ENCODE peak calls at places on chromosomes 12 and 14, in six cellular contexts. One of them, this sample, is unnamed.

GRCh38 chr14:51540364-51540763 is 111.3 kb upstream of the FRMD6 start:
- DNase-seq in AG04450: no peak
- DNase-seq in testis: no peak
- DNase-seq in CD8-positive, alpha-beta T cell: no peak
- DNase-seq in upper lobe of right lung: no peak
- DNase-seq in hepatic stellate cell: no peak
- DNase-seq in this sample: no peak

GRCh38 chr14:75426332-75427125 is 1.3 kb upstream of the JDP2 start:
- DNase-seq in AG04450: no peak
- DNase-seq in CD8-positive, alpha-beta T cell: no peak
- DNase-seq in upper lobe of right lung: no peak
- DNase-seq in hepatic stellate cell: no peak
- DNase-seq in testis: no peak
- DNase-seq in this sample: no peak

GRCh38 chr14:24094839-24095195 is 706 bp downstream of the PCK2 start:
- DNase-seq in upper lobe of right lung: peak
- DNase-seq in hepatic stellate cell: no peak
- DNase-seq in CD8-positive, alpha-beta T cell: no peak
- DNase-seq in AG04450: no peak
- DNase-seq in testis: peak
- DNase-seq in this sample: no peak

GRCh38 chr12:51538149-51538548 is 52.9 kb upstream of the SCN8A start:
- DNase-seq in testis: no peak
- DNase-seq in hepatic stellate cell: no peak
- DNase-seq in CD8-positive, alpha-beta T cell: no peak
- DNase-seq in AG04450: no peak
- DNase-seq in upper lobe of right lung: no peak
- DNase-seq in this sample: no peak

GRCh38 chr14:80906336-80906735 is 35.2 kb downstream of the CEP128 start:
- DNase-seq in testis: no peak
- DNase-seq in upper lobe of right lung: no peak
- DNase-seq in hepatic stellate cell: no peak
- DNase-seq in CD8-positive, alpha-beta T cell: no peak
- DNase-seq in AG04450: no peak
- DNase-seq in this sample: no peak

GRCh38 chr12:127731657-127732056 is 535.3 kb upstream of the TMEM132C start:
- DNase-seq in hepatic stellate cell: no peak
- DNase-seq in testis: no peak
- DNase-seq in CD8-positive, alpha-beta T cell: no peak
- DNase-seq in upper lobe of right lung: no peak
- DNase-seq in AG04450: no peak
- DNase-seq in this sample: no peak

GRCh38 chr14:105844810-105845724 is 318.7 kb downstream of the TMEM121 start:
- DNase-seq in hepatic stellate cell: no peak
- DNase-seq in upper lobe of right lung: peak
- DNase-seq in testis: no peak
- DNase-seq in AG04450: no peak
- DNase-seq in CD8-positive, alpha-beta T cell: peak
- DNase-seq in this sample: no peak

GRCh38 chr12:9910716-9911421 is 21.3 kb downstream of the CLEC2A start:
- DNase-seq in AG04450: no peak
- DNase-seq in hepatic stellate cell: no peak
- DNase-seq in testis: no peak
- DNase-seq in upper lobe of right lung: no peak
- DNase-seq in CD8-positive, alpha-beta T cell: no peak
- DNase-seq in this sample: peak

GRCh38 chr12:127272864-127273263 is 994.1 kb upstream of the TMEM132C start:
- DNase-seq in hepatic stellate cell: peak
- DNase-seq in upper lobe of right lung: no peak
- DNase-seq in testis: no peak
- DNase-seq in AG04450: peak
- DNase-seq in CD8-positive, alpha-beta T cell: no peak
- DNase-seq in this sample: peak

GRCh38 chr12:24615967-24616411 is 332.9 kb downstream of the BCAT1 start:
- DNase-seq in hepatic stellate cell: no peak
- DNase-seq in testis: no peak
- DNase-seq in AG04450: peak
- DNase-seq in upper lobe of right lung: no peak
- DNase-seq in CD8-positive, alpha-beta T cell: no peak
- DNase-seq in this sample: no peak

GRCh38 chr14:104297313-104297704 is 158.9 kb downstream of the KIF26A start:
- DNase-seq in hepatic stellate cell: no peak
- DNase-seq in upper lobe of right lung: peak
- DNase-seq in AG04450: no peak
- DNase-seq in testis: no peak
- DNase-seq in CD8-positive, alpha-beta T cell: no peak
- DNase-seq in this sample: no peak

GRCh38 chr14:68598621-68599447 is 194.0 kb downstream of the ZFP36L1 start:
- DNase-seq in upper lobe of right lung: peak
- DNase-seq in AG04450: peak
- DNase-seq in CD8-positive, alpha-beta T cell: no peak
- DNase-seq in hepatic stellate cell: peak
- DNase-seq in testis: peak
- DNase-seq in this sample: no peak

GRCh38 chr12:3253682-3254275 is 176.6 kb downstream of the TSPAN9 start:
- DNase-seq in CD8-positive, alpha-beta T cell: no peak
- DNase-seq in hepatic stellate cell: no peak
- DNase-seq in upper lobe of right lung: no peak
- DNase-seq in testis: no peak
- DNase-seq in AG04450: no peak
- DNase-seq in this sample: no peak

GRCh38 chr12:65184858-65185229 is 15.5 kb downstream of the LEMD3 start:
- DNase-seq in hepatic stellate cell: no peak
- DNase-seq in AG04450: no peak
- DNase-seq in upper lobe of right lung: no peak
- DNase-seq in CD8-positive, alpha-beta T cell: no peak
- DNase-seq in testis: no peak
- DNase-seq in this sample: no peak

GRCh38 chr12:57340104-57340503 is 89.1 kb upstream of the STAC3 start:
- DNase-seq in hepatic stellate cell: peak
- DNase-seq in upper lobe of right lung: no peak
- DNase-seq in CD8-positive, alpha-beta T cell: no peak
- DNase-seq in testis: peak
- DNase-seq in AG04450: peak
- DNase-seq in this sample: no peak

GRCh38 chr12:18261273-18261672 is at the start of gene PIK3C2G:
- DNase-seq in CD8-positive, alpha-beta T cell: no peak
- DNase-seq in testis: no peak
- DNase-seq in hepatic stellate cell: no peak
- DNase-seq in upper lobe of right lung: no peak
- DNase-seq in AG04450: no peak
- DNase-seq in this sample: no peak

GRCh38 chr12:93176166-93176565 is 201.6 kb upstream of the NUDT4 start:
- DNase-seq in hepatic stellate cell: peak
- DNase-seq in testis: no peak
- DNase-seq in upper lobe of right lung: no peak
- DNase-seq in AG04450: no peak
- DNase-seq in CD8-positive, alpha-beta T cell: no peak
- DNase-seq in this sample: no peak

GRCh38 chr12:119704065-119704747 is 36.3 kb downstream of the PRKAB1 start:
- DNase-seq in CD8-positive, alpha-beta T cell: no peak
- DNase-seq in hepatic stellate cell: no peak
- DNase-seq in AG04450: no peak
- DNase-seq in upper lobe of right lung: no peak
- DNase-seq in testis: no peak
- DNase-seq in this sample: no peak

GRCh38 chr12:23827353-23827752 is 122.1 kb downstream of the SOX5 start:
- DNase-seq in hepatic stellate cell: no peak
- DNase-seq in CD8-positive, alpha-beta T cell: no peak
- DNase-seq in testis: no peak
- DNase-seq in upper lobe of right lung: no peak
- DNase-seq in AG04450: no peak
- DNase-seq in this sample: no peak

GRCh38 chr14:90396342-90397339 is at the start of gene CALM1:
- DNase-seq in upper lobe of right lung: peak
- DNase-seq in CD8-positive, alpha-beta T cell: peak
- DNase-seq in testis: peak
- DNase-seq in hepatic stellate cell: peak
- DNase-seq in AG04450: peak
- DNase-seq in this sample: no peak

GRCh38 chr12:98509063-98509462 is 6.3 kb upstream of the TMPO start:
- DNase-seq in upper lobe of right lung: no peak
- DNase-seq in CD8-positive, alpha-beta T cell: no peak
- DNase-seq in AG04450: no peak
- DNase-seq in hepatic stellate cell: no peak
- DNase-seq in testis: no peak
- DNase-seq in this sample: no peak

GRCh38 chr14:68137704-68138619 is 318.4 kb downstream of the RAD51B start:
- DNase-seq in testis: no peak
- DNase-seq in AG04450: peak
- DNase-seq in upper lobe of right lung: no peak
- DNase-seq in hepatic stellate cell: peak
- DNase-seq in CD8-positive, alpha-beta T cell: no peak
- DNase-seq in this sample: peak

GRCh38 chr12:93484315-93484981 is 17.1 kb downstream of the MRPL42 start:
- DNase-seq in upper lobe of right lung: no peak
- DNase-seq in AG04450: peak
- DNase-seq in hepatic stellate cell: no peak
- DNase-seq in CD8-positive, alpha-beta T cell: no peak
- DNase-seq in testis: no peak
- DNase-seq in this sample: no peak

GRCh38 chr12:101697930-101698781 is 716 bp downstream of the CHPT1 start:
- DNase-seq in AG04450: no peak
- DNase-seq in testis: peak
- DNase-seq in hepatic stellate cell: peak
- DNase-seq in upper lobe of right lung: peak
- DNase-seq in CD8-positive, alpha-beta T cell: no peak
- DNase-seq in this sample: peak

GRCh38 chr12:25825494-25825893 is 133.0 kb upstream of the RASSF8 start:
- DNase-seq in hepatic stellate cell: no peak
- DNase-seq in CD8-positive, alpha-beta T cell: no peak
- DNase-seq in testis: no peak
- DNase-seq in upper lobe of right lung: no peak
- DNase-seq in AG04450: no peak
- DNase-seq in this sample: no peak

GRCh38 chr14:36505892-36506731 is 13.9 kb downstream of the NKX2-1 start:
- DNase-seq in upper lobe of right lung: peak
- DNase-seq in hepatic stellate cell: no peak
- DNase-seq in AG04450: no peak
- DNase-seq in testis: no peak
- DNase-seq in CD8-positive, alpha-beta T cell: no peak
- DNase-seq in this sample: no peak

GRCh38 chr12:51118706-51119105 is 35.3 kb upstream of the CSRNP2 start:
- DNase-seq in testis: no peak
- DNase-seq in hepatic stellate cell: peak
- DNase-seq in CD8-positive, alpha-beta T cell: no peak
- DNase-seq in upper lobe of right lung: no peak
- DNase-seq in AG04450: peak
- DNase-seq in this sample: peak

GRCh38 chr12:26010293-26010821 is 51.9 kb downstream of the RASSF8 start:
- DNase-seq in testis: no peak
- DNase-seq in AG04450: no peak
- DNase-seq in upper lobe of right lung: no peak
- DNase-seq in hepatic stellate cell: no peak
- DNase-seq in CD8-positive, alpha-beta T cell: no peak
- DNase-seq in this sample: no peak

GRCh38 chr12:57416039-57416996 is 14.5 kb downstream of the R3HDM2 start:
- DNase-seq in hepatic stellate cell: no peak
- DNase-seq in AG04450: no peak
- DNase-seq in upper lobe of right lung: no peak
- DNase-seq in CD8-positive, alpha-beta T cell: no peak
- DNase-seq in testis: no peak
- DNase-seq in this sample: no peak

GRCh38 chr12:18824287-18824686 is 86.4 kb downstream of the CAPZA3 start:
- DNase-seq in CD8-positive, alpha-beta T cell: no peak
- DNase-seq in AG04450: no peak
- DNase-seq in testis: no peak
- DNase-seq in hepatic stellate cell: no peak
- DNase-seq in upper lobe of right lung: no peak
- DNase-seq in this sample: no peak

GRCh38 chr12:111867531-111867930 is 25.5 kb downstream of the MAPKAPK5 start:
- DNase-seq in testis: no peak
- DNase-seq in CD8-positive, alpha-beta T cell: no peak
- DNase-seq in hepatic stellate cell: no peak
- DNase-seq in upper lobe of right lung: no peak
- DNase-seq in AG04450: no peak
- DNase-seq in this sample: no peak

GRCh38 chr14:42224053-42224888 is 617.6 kb downstream of the LRFN5 start:
- DNase-seq in upper lobe of right lung: no peak
- DNase-seq in testis: peak
- DNase-seq in hepatic stellate cell: peak
- DNase-seq in CD8-positive, alpha-beta T cell: no peak
- DNase-seq in AG04450: peak
- DNase-seq in this sample: no peak

GRCh38 chr12:124898200-124898950 is 16.1 kb downstream of the UBC start:
- DNase-seq in hepatic stellate cell: peak
- DNase-seq in AG04450: no peak
- DNase-seq in testis: peak
- DNase-seq in upper lobe of right lung: peak
- DNase-seq in CD8-positive, alpha-beta T cell: peak
- DNase-seq in this sample: no peak

GRCh38 chr14:52220924-52221802 is 46.3 kb upstream of the PTGDR start:
- DNase-seq in AG04450: no peak
- DNase-seq in hepatic stellate cell: peak
- DNase-seq in testis: no peak
- DNase-seq in CD8-positive, alpha-beta T cell: no peak
- DNase-seq in upper lobe of right lung: no peak
- DNase-seq in this sample: no peak

GRCh38 chr12:13530966-13531365 is 334.4 kb downstream of the EMP1 start:
- DNase-seq in upper lobe of right lung: peak
- DNase-seq in hepatic stellate cell: no peak
- DNase-seq in CD8-positive, alpha-beta T cell: no peak
- DNase-seq in testis: no peak
- DNase-seq in AG04450: no peak
- DNase-seq in this sample: no peak

GRCh38 chr14:72745991-72746980 is 147.6 kb downstream of the DPF3 start:
- DNase-seq in upper lobe of right lung: no peak
- DNase-seq in hepatic stellate cell: peak
- DNase-seq in CD8-positive, alpha-beta T cell: no peak
- DNase-seq in AG04450: peak
- DNase-seq in testis: no peak
- DNase-seq in this sample: peak

GRCh38 chr14:72545411-72546311 is 348.2 kb downstream of the DPF3 start:
- DNase-seq in testis: no peak
- DNase-seq in AG04450: no peak
- DNase-seq in CD8-positive, alpha-beta T cell: no peak
- DNase-seq in upper lobe of right lung: no peak
- DNase-seq in hepatic stellate cell: no peak
- DNase-seq in this sample: no peak

GRCh38 chr12:1830401-1830845 is 10.1 kb downstream of the LRTM2 start:
- DNase-seq in AG04450: no peak
- DNase-seq in hepatic stellate cell: no peak
- DNase-seq in CD8-positive, alpha-beta T cell: no peak
- DNase-seq in testis: no peak
- DNase-seq in upper lobe of right lung: no peak
- DNase-seq in this sample: no peak

GRCh38 chr12:106247731-106248176 is at the start of gene CKAP4:
- DNase-seq in hepatic stellate cell: peak
- DNase-seq in AG04450: no peak
- DNase-seq in testis: peak
- DNase-seq in CD8-positive, alpha-beta T cell: peak
- DNase-seq in upper lobe of right lung: peak
- DNase-seq in this sample: no peak

GRCh38 chr14:79278286-79278797 is 933.0 kb downstream of the DIO2 start:
- DNase-seq in hepatic stellate cell: no peak
- DNase-seq in CD8-positive, alpha-beta T cell: no peak
- DNase-seq in testis: no peak
- DNase-seq in AG04450: no peak
- DNase-seq in upper lobe of right lung: no peak
- DNase-seq in this sample: no peak